ENCODE peak calls at places on chromosome 4, in eight cellular contexts. L is tibial artery, C is AG09309, X is endodermal cell, S is spleen, W is kidney epithelial cell, V is kidney, J is neuronal stem cell. M is an unnamed sample.

GRCh38 chr4:67770422-67770821 is 16.2 kb upstream of the GNRHR start:
- DNase-seq in L (no peak), V (no peak), S (no peak), X (no peak), J (no peak), C (no peak), W (no peak), M (no peak)

GRCh38 chr4:31108762-31109161 is 388.6 kb downstream of the PCDH7 start:
- DNase-seq in L (no peak), S (no peak), X (peak), W (no peak), J (no peak), C (no peak), V (no peak), M (no peak)

GRCh38 chr4:107278791-107279481 is 242.8 kb upstream of the DKK2 start:
- DNase-seq in L (no peak), C (no peak), J (no peak), X (no peak), W (no peak), S (no peak), V (no peak), M (no peak)

GRCh38 chr4:17347445-17347844 is 164.4 kb downstream of the QDPR start:
- DNase-seq in C (no peak), J (no peak), S (no peak), W (no peak), L (no peak), V (no peak), X (peak), M (peak)

GRCh38 chr4:109078724-109079123 is 223.7 kb downstream of the COL25A1 start:
- DNase-seq in V (no peak), W (peak), X (no peak), J (no peak), S (no peak), L (no peak), C (peak), M (no peak)

GRCh38 chr4:2827071-2827873 is 16.4 kb upstream of the ADD1 start:
- DNase-seq in C (no peak), S (peak), W (no peak), L (no peak), J (no peak), V (peak), X (no peak), M (no peak)

GRCh38 chr4:57231781-57232180 is 121.6 kb upstream of the IGFBP7 start:
- DNase-seq in J (no peak), X (no peak), C (no peak), L (no peak), V (no peak), W (peak), S (no peak), M (no peak)

GRCh38 chr4:51923343-51923742 is 80.4 kb downstream of the DCUN1D4 start:
- DNase-seq in V (no peak), C (no peak), W (no peak), J (no peak), L (no peak), S (no peak), X (no peak), M (no peak)

GRCh38 chr4:100070868-100071267 is 119.4 kb downstream of the DDIT4L start:
- DNase-seq in J (no peak), L (no peak), W (no peak), S (no peak), X (no peak), C (no peak), V (no peak), M (no peak)

GRCh38 chr4:101198741-101199339 is 148.5 kb downstream of the PPP3CA start:
- DNase-seq in W (no peak), V (no peak), L (no peak), X (no peak), J (no peak), S (no peak), C (no peak), M (no peak)

GRCh38 chr4:169272265-169272886 is 1.6 kb upstream of the SH3RF1 start:
- DNase-seq in J (no peak), C (peak), W (no peak), V (no peak), S (no peak), L (no peak), X (no peak), M (no peak)

GRCh38 chr4:47002593-47002992 is 9.2 kb upstream of the GABRA4 start:
- DNase-seq in S (no peak), J (no peak), W (no peak), X (no peak), V (no peak), C (no peak), L (no peak), M (no peak)

GRCh38 chr4:12586607-12587006 is 897.5 kb downstream of the RAB28 start:
- DNase-seq in V (no peak), L (no peak), J (no peak), W (no peak), C (no peak), X (no peak), S (no peak), M (no peak)

GRCh38 chr4:3638080-3638715 is 106.0 kb upstream of the LRPAP1 start:
- DNase-seq in V (peak), L (no peak), J (no peak), S (peak), W (no peak), X (no peak), C (no peak), M (no peak)

GRCh38 chr4:182447938-182448280 is 204.7 kb downstream of the TENM3 start:
- DNase-seq in C (no peak), S (no peak), W (no peak), V (no peak), L (no peak), J (no peak), X (no peak), M (no peak)

GRCh38 chr4:156660470-156660869 is 311.1 kb downstream of the PDGFC start:
- DNase-seq in L (no peak), V (no peak), W (no peak), C (no peak), S (no peak), J (no peak), X (no peak), M (no peak)

GRCh38 chr4:139469869-139470268 is 15.9 kb downstream of the RAB33B start:
- DNase-seq in V (no peak), C (no peak), J (no peak), L (no peak), X (no peak), S (no peak), W (no peak), M (no peak)

GRCh38 chr4:168883513-168883912 is 126.5 kb downstream of the CBR4 start:
- DNase-seq in X (no peak), V (no peak), L (no peak), J (no peak), C (no peak), S (no peak), W (no peak), M (no peak)

GRCh38 chr4:82913305-82913704 is 12.8 kb downstream of the THAP9 start:
- DNase-seq in S (no peak), L (no peak), X (no peak), V (no peak), J (no peak), C (no peak), W (no peak), M (no peak)

GRCh38 chr4:140090215-140090731 is 63.7 kb downstream of the MAML3 start:
- DNase-seq in V (no peak), W (peak), C (no peak), S (no peak), J (no peak), L (no peak), X (no peak), M (no peak)

GRCh38 chr4:10106421-10107039 is 10.1 kb downstream of the WDR1 start:
- DNase-seq in L (peak), S (no peak), J (no peak), V (peak), C (peak), X (no peak), W (peak), M (no peak)

GRCh38 chr4:75702919-75703411 is 21.4 kb upstream of the USO1 start:
- DNase-seq in V (no peak), W (no peak), S (no peak), C (no peak), X (no peak), L (no peak), J (no peak), M (no peak)

GRCh38 chr4:41525129-41525528 is 12.8 kb upstream of the LIMCH1 start:
- DNase-seq in V (no peak), S (no peak), J (peak), C (no peak), X (peak), L (no peak), W (peak), M (peak)

GRCh38 chr4:83644677-83645639 is 109.0 kb downstream of the GPAT3 start:
- DNase-seq in S (no peak), X (peak), V (no peak), W (peak), C (peak), J (peak), L (no peak), M (peak)

GRCh38 chr4:66489783-66490452 is 819.6 kb upstream of the EPHA5 start:
- DNase-seq in L (no peak), V (no peak), W (peak), J (no peak), X (no peak), C (peak), S (no peak), M (no peak)

GRCh38 chr4:5101571-5101970 is 50.3 kb downstream of the STK32B start:
- DNase-seq in L (no peak), W (no peak), J (no peak), X (no peak), C (no peak), V (no peak), S (no peak), M (no peak)
- H3K4me3 ChIP-seq in L (no peak), W (no peak), J (no peak), X (no peak), C (no peak), V (no peak), S (no peak), M (no peak)

GRCh38 chr4:85475631-85476233 is 782 bp downstream of the ARHGAP24 start:
- DNase-seq in W (no peak), C (no peak), L (no peak), J (peak), X (no peak), V (peak), S (no peak), M (no peak)

GRCh38 chr4:85482000-85482738 is 7.2 kb downstream of the ARHGAP24 start:
- DNase-seq in S (no peak), C (no peak), X (peak), W (no peak), V (no peak), L (no peak), J (no peak), M (no peak)

GRCh38 chr4:85474818-85475630 is at the start of gene ARHGAP24:
- DNase-seq in J (peak), S (peak), C (peak), W (peak), V (peak), X (peak), L (peak), M (peak)

GRCh38 chr4:85477538-85477937 is 2.6 kb downstream of the ARHGAP24 start:
- DNase-seq in L (no peak), S (no peak), J (no peak), V (no peak), C (no peak), W (no peak), X (no peak), M (no peak)

GRCh38 chr4:85478576-85478975 is 3.6 kb downstream of the ARHGAP24 start:
- DNase-seq in W (no peak), X (no peak), L (no peak), V (no peak), J (no peak), C (no peak), S (no peak), M (no peak)
- H3K4me3 ChIP-seq in W (no peak), X (no peak), L (no peak), V (no peak), J (no peak), C (no peak), S (no peak), M (no peak)

DNA sequence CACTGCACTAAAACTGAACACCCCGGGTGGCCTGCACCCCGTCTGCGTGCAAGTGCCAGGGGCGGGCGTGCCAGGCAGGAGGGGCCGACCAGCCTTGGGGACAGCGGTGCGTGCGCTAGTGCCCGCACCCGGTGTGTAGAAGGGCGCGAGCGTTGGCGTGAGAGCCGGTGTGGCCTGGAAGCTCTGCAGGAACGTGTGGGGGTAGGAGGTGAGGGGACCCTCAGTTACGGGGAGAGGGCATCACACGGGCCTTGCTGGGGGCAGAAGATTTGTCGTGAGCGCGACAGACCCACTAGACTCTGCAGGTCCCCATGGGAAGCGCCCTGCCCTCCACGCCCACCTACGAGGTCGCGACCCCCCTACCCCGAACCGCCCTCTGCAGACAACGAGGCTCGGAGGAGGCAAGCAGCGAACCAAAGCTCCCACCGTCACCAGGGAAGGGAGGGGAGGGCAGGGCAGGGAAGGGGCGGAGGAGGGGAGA is 105.8 kb downstream of the FAM53A start:
- DNase-seq in J (peak), L (no peak), C (no peak), S (peak), V (peak), X (peak), W (no peak), M (no peak)
- H3K4me3 ChIP-seq in J (no peak), L (peak), C (peak), S (no peak), V (no peak), X (no peak), W (no peak), M (peak)

GRCh38 chr4:15543537-15544195 is 74.0 kb downstream of the CC2D2A start:
- DNase-seq in J (no peak), C (no peak), X (no peak), L (no peak), W (no peak), S (no peak), V (no peak), M (no peak)

GRCh38 chr4:15550491-15550890 is 80.8 kb downstream of the CC2D2A start:
- DNase-seq in V (no peak), S (no peak), J (no peak), L (no peak), C (no peak), X (no peak), W (no peak), M (no peak)

GRCh38 chr4:15544196-15544730 is 74.6 kb downstream of the CC2D2A start:
- DNase-seq in W (no peak), S (no peak), L (no peak), X (no peak), J (no peak), V (no peak), C (no peak), M (no peak)

GRCh38 chr4:15545371-15545770 is 75.7 kb downstream of the CC2D2A start:
- DNase-seq in W (no peak), L (no peak), S (no peak), X (no peak), V (no peak), J (no peak), C (no peak), M (no peak)

DNA sequence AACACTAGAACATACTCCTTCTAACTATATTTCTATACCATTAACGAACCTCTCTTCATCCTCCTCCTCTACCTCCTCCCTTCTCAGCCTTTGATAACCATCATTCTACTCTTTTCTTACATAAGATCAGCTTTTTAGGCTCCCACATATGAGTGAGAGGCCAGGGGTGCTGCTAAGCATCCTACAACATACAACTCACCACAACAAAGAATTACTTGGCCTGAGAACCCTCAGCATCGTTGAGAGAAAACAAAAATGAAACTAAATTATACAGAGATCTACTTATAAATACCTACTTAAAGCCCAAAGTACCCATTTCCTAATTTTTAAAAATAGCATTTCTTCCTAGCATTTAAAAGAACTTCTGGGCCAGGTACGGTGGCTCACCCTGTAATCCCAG is 77.7 kb downstream of the CC2D2A start:
- DNase-seq in J (no peak), W (no peak), C (no peak), L (no peak), S (no peak), V (no peak), X (no peak), M (no peak)
- H3K4me3 ChIP-seq in J (no peak), W (no peak), C (no peak), L (no peak), S (no peak), V (no peak), X (no peak), M (no peak)

GRCh38 chr4:73621357-73621756 is 1.1 kb upstream of the RASSF6 start:
- DNase-seq in W (no peak), X (no peak), V (no peak), L (no peak), C (no peak), J (no peak), S (no peak), M (no peak)
- H3K4me3 ChIP-seq in W (no peak), X (no peak), V (no peak), L (no peak), C (no peak), J (no peak), S (no peak), M (no peak)

GRCh38 chr4:162705130-162705803 is 461.4 kb downstream of the NAF1 start:
- DNase-seq in J (no peak), S (no peak), L (no peak), X (no peak), W (no peak), V (no peak), C (no peak), M (no peak)

GRCh38 chr4:162700358-162700757 is 466.3 kb downstream of the NAF1 start:
- DNase-seq in V (no peak), S (no peak), W (no peak), C (no peak), J (no peak), X (no peak), L (no peak), M (no peak)

GRCh38 chr4:162700815-162701361 is 465.8 kb downstream of the NAF1 start:
- DNase-seq in L (no peak), C (no peak), X (no peak), J (no peak), S (no peak), V (no peak), W (no peak), M (no peak)

DNA sequence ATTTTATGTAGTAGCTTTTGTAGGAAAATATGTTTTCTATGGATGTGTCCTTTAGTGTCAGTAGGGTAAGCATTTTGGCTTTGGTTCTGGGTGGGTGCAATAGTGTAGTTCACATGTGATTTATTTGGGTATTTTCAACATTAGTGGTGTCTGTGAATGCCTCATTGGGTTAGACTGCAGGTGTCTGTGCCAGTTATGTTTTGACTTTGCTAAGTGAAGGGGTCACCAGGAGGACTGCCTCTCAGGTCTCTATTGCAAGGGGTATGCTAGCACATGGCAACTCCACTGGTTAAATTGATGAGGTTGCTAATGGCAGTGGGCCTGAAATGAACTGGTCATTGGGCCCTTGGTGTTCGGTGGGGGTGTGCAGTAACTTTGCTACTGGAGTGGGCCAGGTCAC is 467.1 kb downstream of the NAF1 start:
- DNase-seq in L (no peak), C (no peak), W (no peak), S (no peak), X (no peak), V (no peak), J (no peak), M (no peak)
- H3K4me3 ChIP-seq in L (no peak), C (no peak), W (no peak), S (no peak), X (no peak), V (no peak), J (no peak), M (no peak)